ENCODE peak calls at places on chromosomes 5 and 9, in five cellular contexts. One of them, this sample, is unnamed.

GRCh38 chr9:130128782-130129424 is 43.3 kb upstream of the NCS1 start:
- DNase-seq in T-helper 22 cell: peak; percentile 72
- DNase-seq in progenitor cell of endocrine pancreas: no peak
- DNase-seq in posterior cingulate gyrus: no peak
- DNase-seq in GM20000: peak; percentile 73
- DNase-seq in this sample: peak; percentile 79

GRCh38 chr9:20524776-20525175 is 97.5 kb downstream of the MLLT3 start:
- DNase-seq in posterior cingulate gyrus: no peak
- DNase-seq in progenitor cell of endocrine pancreas: no peak
- DNase-seq in T-helper 22 cell: no peak
- DNase-seq in GM20000: no peak
- DNase-seq in this sample: no peak

GRCh38 chr5:44388504-44389409 is 463 bp downstream of the FGF10 start:
- DNase-seq in progenitor cell of endocrine pancreas: peak; percentile 11
- DNase-seq in GM20000: no peak
- DNase-seq in T-helper 22 cell: no peak
- DNase-seq in posterior cingulate gyrus: peak; percentile 90
- DNase-seq in this sample: no peak

GRCh38 chr5:96957125-96958041 is 21.5 kb downstream of the LNPEP start:
- DNase-seq in GM20000: no peak
- DNase-seq in progenitor cell of endocrine pancreas: no peak
- DNase-seq in posterior cingulate gyrus: no peak
- DNase-seq in T-helper 22 cell: no peak
- DNase-seq in this sample: peak; percentile 45

GRCh38 chr9:136196465-136197371 is 8.2 kb downstream of the LHX3 start:
- DNase-seq in T-helper 22 cell: no peak
- DNase-seq in progenitor cell of endocrine pancreas: no peak
- DNase-seq in posterior cingulate gyrus: no peak
- DNase-seq in GM20000: peak; percentile 49
- DNase-seq in this sample: no peak

GRCh38 chr5:178984145-178985072 is 10.7 kb downstream of the GRM6 start:
- DNase-seq in GM20000: no peak
- DNase-seq in T-helper 22 cell: no peak
- DNase-seq in posterior cingulate gyrus: no peak
- DNase-seq in progenitor cell of endocrine pancreas: no peak
- DNase-seq in this sample: no peak

GRCh38 chr5:171427318-171428167 is 8.1 kb downstream of the FGF18 start:
- DNase-seq in T-helper 22 cell: no peak
- DNase-seq in GM20000: no peak
- DNase-seq in progenitor cell of endocrine pancreas: no peak
- DNase-seq in posterior cingulate gyrus: peak; percentile 39
- DNase-seq in this sample: no peak

GRCh38 chr9:126797903-126798302 is 6.9 kb upstream of the ZBTB43 start:
- DNase-seq in T-helper 22 cell: no peak
- DNase-seq in posterior cingulate gyrus: no peak
- DNase-seq in GM20000: no peak
- DNase-seq in progenitor cell of endocrine pancreas: no peak
- DNase-seq in this sample: no peak

GRCh38 chr5:89293849-89294248 is 410.9 kb upstream of the MEF2C start:
- DNase-seq in T-helper 22 cell: no peak
- DNase-seq in GM20000: no peak
- DNase-seq in progenitor cell of endocrine pancreas: no peak
- DNase-seq in posterior cingulate gyrus: no peak
- DNase-seq in this sample: no peak

GRCh38 chr9:37425298-37425752 is 2.8 kb downstream of the GRHPR start:
- DNase-seq in posterior cingulate gyrus: peak; percentile 63
- DNase-seq in GM20000: no peak
- DNase-seq in T-helper 22 cell: no peak
- DNase-seq in progenitor cell of endocrine pancreas: no peak
- DNase-seq in this sample: no peak

GRCh38 chr5:176817864-176818377 is 7.6 kb downstream of the UNC5A start:
- DNase-seq in progenitor cell of endocrine pancreas: no peak
- DNase-seq in T-helper 22 cell: no peak
- DNase-seq in posterior cingulate gyrus: peak; percentile 90
- DNase-seq in GM20000: peak; percentile 68
- DNase-seq in this sample: no peak

GRCh38 chr9:122396622-122397148 is 25.9 kb downstream of the PTGS1 start:
- DNase-seq in GM20000: no peak
- DNase-seq in T-helper 22 cell: no peak
- DNase-seq in progenitor cell of endocrine pancreas: no peak
- DNase-seq in posterior cingulate gyrus: no peak
- DNase-seq in this sample: no peak

GRCh38 chr5:143652104-143652700 is 159.8 kb upstream of the HMHB1 start:
- DNase-seq in T-helper 22 cell: no peak
- DNase-seq in progenitor cell of endocrine pancreas: no peak
- DNase-seq in GM20000: no peak
- DNase-seq in posterior cingulate gyrus: no peak
- DNase-seq in this sample: no peak

GRCh38 chr5:151471276-151471675 is 23.9 kb downstream of the SLC36A1 start:
- DNase-seq in GM20000: no peak
- DNase-seq in posterior cingulate gyrus: no peak
- DNase-seq in T-helper 22 cell: no peak
- DNase-seq in progenitor cell of endocrine pancreas: no peak
- DNase-seq in this sample: no peak

GRCh38 chr5:145499483-145499882 is 335.7 kb downstream of the PRELID2 start:
- DNase-seq in posterior cingulate gyrus: no peak
- DNase-seq in GM20000: no peak
- DNase-seq in progenitor cell of endocrine pancreas: no peak
- DNase-seq in T-helper 22 cell: no peak
- DNase-seq in this sample: no peak

GRCh38 chr9:129575818-129576217 is 45.1 kb downstream of the C9orf50 start:
- DNase-seq in posterior cingulate gyrus: peak; percentile 92
- DNase-seq in T-helper 22 cell: no peak
- DNase-seq in GM20000: no peak
- DNase-seq in progenitor cell of endocrine pancreas: no peak
- DNase-seq in this sample: no peak

GRCh38 chr5:134175874-134176522 is 752 bp downstream of the SKP1 start:
- DNase-seq in progenitor cell of endocrine pancreas: no peak
- DNase-seq in T-helper 22 cell: peak; percentile 41
- DNase-seq in posterior cingulate gyrus: peak; percentile 82
- DNase-seq in GM20000: no peak
- DNase-seq in this sample: no peak

GRCh38 chr5:59586811-59587340 is 306.6 kb downstream of the PDE4D start:
- DNase-seq in GM20000: no peak
- DNase-seq in progenitor cell of endocrine pancreas: no peak
- DNase-seq in T-helper 22 cell: no peak
- DNase-seq in posterior cingulate gyrus: no peak
- DNase-seq in this sample: no peak

GRCh38 chr9:113895526-113895925 is 19.4 kb downstream of the ZNF618 start:
- DNase-seq in GM20000: no peak
- DNase-seq in posterior cingulate gyrus: no peak
- DNase-seq in progenitor cell of endocrine pancreas: no peak
- DNase-seq in T-helper 22 cell: no peak
- DNase-seq in this sample: no peak

GRCh38 chr5:134502259-134502658 is 23.2 kb upstream of the JADE2 start:
- DNase-seq in GM20000: no peak
- DNase-seq in posterior cingulate gyrus: no peak
- DNase-seq in progenitor cell of endocrine pancreas: no peak
- DNase-seq in T-helper 22 cell: no peak
- DNase-seq in this sample: no peak

GRCh38 chr5:3342271-3343100 is 253.1 kb upstream of the IRX1 start:
- DNase-seq in T-helper 22 cell: no peak
- DNase-seq in GM20000: no peak
- DNase-seq in progenitor cell of endocrine pancreas: no peak
- DNase-seq in posterior cingulate gyrus: no peak
- DNase-seq in this sample: no peak

GRCh38 chr9:21906213-21906612 is 88.0 kb downstream of the CDKN2A start:
- DNase-seq in posterior cingulate gyrus: no peak
- DNase-seq in T-helper 22 cell: no peak
- DNase-seq in progenitor cell of endocrine pancreas: no peak
- DNase-seq in GM20000: no peak
- DNase-seq in this sample: no peak

GRCh38 chr9:83280259-83280658 is 217.3 kb upstream of the RASEF start:
- DNase-seq in T-helper 22 cell: no peak
- DNase-seq in GM20000: no peak
- DNase-seq in progenitor cell of endocrine pancreas: no peak
- DNase-seq in posterior cingulate gyrus: no peak
- DNase-seq in this sample: no peak

GRCh38 chr9:91758491-91758981 is 191.5 kb downstream of the ROR2 start:
- DNase-seq in posterior cingulate gyrus: no peak
- DNase-seq in GM20000: peak; percentile 53
- DNase-seq in progenitor cell of endocrine pancreas: peak; percentile 54
- DNase-seq in T-helper 22 cell: no peak
- DNase-seq in this sample: peak; percentile 37